ENCODE peak calls at places on chromosomes 3 and 15, in four cellular contexts. Y is heart right ventricle, P is hypothalamus, N is GM13977. J is an unnamed sample.
A peak's percentile ranks its signal among the peaks of the same experiment; 100 is the strongest.

GRCh38 chr15:99628374-99629001 is 62.7 kb downstream of the MEF2A start:
- DNase-seq in Y (no peak), P (no peak), N (no peak), J (no peak)

GRCh38 chr15:63826513-63826912 is 7.2 kb downstream of the HERC1 start:
- DNase-seq in Y (no peak), P (no peak), N (no peak), J (no peak)

GRCh38 chr3:197417896-197418618 is 119.6 kb upstream of the DLG1 start:
- DNase-seq in Y (no peak), P (no peak), N (no peak), J (no peak)

GRCh38 chr15:38610748-38611147 is 46.1 kb upstream of the RASGRP1 start:
- DNase-seq in Y (no peak), P (no peak), N (no peak), J (no peak)

GRCh38 chr3:10238330-10238995 is 9.8 kb upstream of the TATDN2 start:
- DNase-seq in Y (no peak), N (no peak), P (no peak), J (no peak)

GRCh38 chr3:71330505-71330904 is 253.0 kb downstream of the FOXP1 start:
- DNase-seq in P (no peak), N (no peak), Y (no peak), J (no peak)

GRCh38 chr3:112776836-112777235 is 69.8 kb downstream of the CD200R1L start:
- DNase-seq in N (no peak), Y (no peak), P (no peak), J (no peak)

GRCh38 chr15:69665641-69666091 is 213.0 kb downstream of the RPLP1 start:
- DNase-seq in N (no peak), P (no peak), Y (no peak), J (no peak)

GRCh38 chr15:66252411-66253295 is 897 bp downstream of the MEGF11 start:
- DNase-seq in N (peak; percentile 90), P (peak; percentile 39), Y (peak; percentile 53), J (peak; percentile 68)

GRCh38 chr3:89847955-89848354 is 740.5 kb downstream of the EPHA3 start:
- DNase-seq in Y (no peak), P (no peak), N (no peak), J (no peak)

GRCh38 chr15:63465104-63465503 is 39.3 kb upstream of the USP3 start:
- DNase-seq in N (no peak), P (no peak), Y (no peak), J (no peak)

GRCh38 chr3:111473550-111473949 is 68.4 kb upstream of the CD96 start:
- DNase-seq in P (no peak), Y (no peak), N (no peak), J (no peak)

GRCh38 chr3:157226173-157226847 is 66.4 kb upstream of the CCNL1 start:
- DNase-seq in P (no peak), Y (no peak), N (no peak), J (no peak)

GRCh38 chr3:146746190-146746589 is 141.0 kb upstream of the PLSCR5 start:
- DNase-seq in Y (no peak), P (no peak), N (no peak), J (no peak)

GRCh38 chr3:194274424-194275085 is 76.6 kb downstream of the CPN2 start:
- DNase-seq in Y (no peak), P (no peak), N (no peak), J (peak; percentile 15)

GRCh38 chr3:117479095-117479494 is 769.5 kb downstream of the TUSC7 start:
- DNase-seq in Y (no peak), N (no peak), P (no peak), J (no peak)

GRCh38 chr15:52020253-52021085 is 1.4 kb downstream of the MAPK6 start:
- DNase-seq in Y (no peak), N (no peak), P (no peak), J (no peak)

GRCh38 chr3:156676467-156677119 is 2.2 kb downstream of the TIPARP start:
- DNase-seq in Y (no peak), N (no peak), P (no peak), J (no peak)

GRCh38 chr15:57352535-57353316 is 23.6 kb upstream of the CGNL1 start:
- DNase-seq in Y (no peak), N (no peak), P (no peak), J (peak; percentile 70)

GRCh38 chr3:171321241-171321640 is 139.0 kb downstream of the TNIK start:
- DNase-seq in P (no peak), Y (no peak), N (no peak), J (no peak)

GRCh38 chr3:73625124-73625665 is 454 bp upstream of the PDZRN3 start:
- DNase-seq in P (no peak), N (no peak), Y (peak; percentile 38), J (no peak)

GRCh38 chr3:188962253-188963247 is 209.2 kb upstream of the TPRG1 start:
- DNase-seq in Y (no peak), P (no peak), N (no peak), J (no peak)

GRCh38 chr15:101556273-101556672 is 66.8 kb upstream of the PCSK6 start:
- DNase-seq in N (no peak), P (no peak), Y (no peak), J (no peak)

GRCh38 chr3:15420871-15421270 is 6.5 kb downstream of the METTL6 start:
- DNase-seq in Y (no peak), N (no peak), P (no peak), J (no peak)

GRCh38 chr3:53890726-53891499 is 746 bp downstream of the SELENOK start:
- DNase-seq in P (no peak), N (peak; percentile 47), Y (no peak), J (peak; percentile 31)

GRCh38 chr15:75666823-75667501 is 19.2 kb downstream of the SNX33 start:
- DNase-seq in Y (peak; percentile 42), N (no peak), P (no peak), J (peak; percentile 30)

GRCh38 chr3:46649436-46649835 is 37.1 kb downstream of the FAM240A start:
- DNase-seq in Y (no peak), P (no peak), N (no peak), J (no peak)